ENCODE peak calls at places on chromosomes 1 and 21, in four cellular contexts. N is breast epithelium; W is stimulated activated CD4-positive, alpha-beta T cell treated with anti-CD3 and anti-CD28 coated beads, Interleukin-12 subunit alpha, Interleukin-12 subunit beta, amount 100 ng/mL, for 4 hours; P is GDM1. E is an unnamed sample.

GRCh38 chr1:27116210-27116609 is 38.7 kb downstream of the SLC9A1 start:
- DNase-seq in N (no peak), W (no peak), P (no peak), E (no peak)

GRCh38 chr1:32289256-32289655 is 2.6 kb upstream of the HDAC1 start:
- DNase-seq in N (no peak), W (no peak), P (no peak), E (no peak)

GRCh38 chr21:42527489-42528158 is 14.0 kb downstream of the SLC37A1 start:
- DNase-seq in N (no peak), W (peak), P (no peak), E (no peak)

GRCh38 chr1:164617607-164618564 is 58.9 kb downstream of the PBX1 start:
- DNase-seq in N (no peak), W (no peak), P (no peak), E (no peak)

GRCh38 chr1:119338004-119338403 is 30.6 kb upstream of the HAO2 start:
- DNase-seq in N (no peak), W (no peak), P (no peak), E (no peak)

GRCh38 chr1:25031966-25032667 is 102.0 kb upstream of the RUNX3 start:
- DNase-seq in N (no peak), W (peak), P (no peak), E (no peak)

GRCh38 chr1:181592261-181592859 is 109.0 kb downstream of the CACNA1E start:
- DNase-seq in N (no peak), W (no peak), P (no peak), E (no peak)

GRCh38 chr1:212355230-212355969 is 59.3 kb downstream of the PACC1 start:
- DNase-seq in N (no peak), W (no peak), P (no peak), E (no peak)

GRCh38 chr1:29256395-29256794 is 20.1 kb downstream of the PTPRU start:
- DNase-seq in N (no peak), W (no peak), P (no peak), E (no peak)

GRCh38 chr1:169529068-169529642 is 43.4 kb upstream of the SLC19A2 start:
- DNase-seq in N (no peak), W (no peak), P (no peak), E (no peak)

E was measured in KG1.